ENCODE peak calls at places on chromosomes 16 and 17, in six cellular contexts. K is osteoblast, F is BJ, V is IMR-90, L is neural progenitor cell, H is cardiac muscle cell. S is an unnamed sample.

GRCh38 chr17:77503293-77503655 is 362.5 kb downstream of the SEC14L1 start:
- DNase-seq in K (peak; percentile 36), H (no peak), L (no peak), F (no peak), V (no peak), S (no peak)

GRCh38 chr16:11725457-11725856 is 17.2 kb downstream of the TXNDC11 start:
- DNase-seq in F (no peak), K (no peak), H (no peak), V (peak; percentile 45), L (no peak), S (no peak)

GRCh38 chr16:85306071-85306792 is 194.0 kb upstream of the CIBAR2 start:
- DNase-seq in H (peak; percentile 65), K (peak; percentile 99), V (peak; percentile 87), L (peak; percentile 54), F (peak; percentile 39), S (peak; percentile 13)

GRCh38 chr17:37741334-37742113 is 3.3 kb downstream of the HNF1B start:
- DNase-seq in L (no peak), V (no peak), F (no peak), H (no peak), K (no peak), S (no peak)

GRCh38 chr16:78122774-78123315 is 23.4 kb downstream of the WWOX start:
- DNase-seq in L (peak; percentile 32), K (peak; percentile 32), H (peak; percentile 54), F (no peak), V (peak; percentile 53), S (peak; percentile 48)

GRCh38 chr16:1290860-1291575 is 18.4 kb upstream of the UBE2I start:
- DNase-seq in F (no peak), H (no peak), K (peak; percentile 58), L (no peak), V (no peak), S (no peak)

GRCh38 chr16:27434141-27435051 is 32.4 kb downstream of the IL21R start:
- DNase-seq in K (no peak), F (no peak), L (no peak), V (no peak), H (no peak), S (no peak)

GRCh38 chr17:41518789-41519449 is at the start of gene KRT15:
- DNase-seq in L (no peak), H (no peak), K (peak; percentile 89), V (peak; percentile 28), F (no peak), S (no peak)

GRCh38 chr17:42475853-42476252 is 17.2 kb downstream of the ATP6V0A1 start:
- DNase-seq in H (no peak), F (no peak), L (no peak), V (no peak), K (no peak), S (no peak)

GRCh38 chr17:74210191-74211140 is 2.9 kb upstream of the TTYH2 start:
- DNase-seq in V (peak; percentile 58), F (no peak), K (peak; percentile 97), L (peak; percentile 67), H (peak; percentile 66), S (peak; percentile 84)

GRCh38 chr17:56536766-56537165 is 56.7 kb upstream of the NOG start:
- DNase-seq in F (no peak), K (no peak), H (no peak), L (no peak), V (no peak), S (no peak)

GRCh38 chr16:27339180-27339579 is 25.4 kb downstream of the IL4R start:
- DNase-seq in F (no peak), H (no peak), L (no peak), V (no peak), K (no peak), S (no peak)

GRCh38 chr16:89690392-89690901 is 4.0 kb downstream of the CDK10 start:
- DNase-seq in K (peak; percentile 65), V (no peak), H (no peak), F (no peak), L (no peak), S (no peak)

GRCh38 chr16:27568077-27568476 is 18.1 kb downstream of the KATNIP start:
- DNase-seq in K (no peak), L (no peak), H (no peak), V (no peak), F (no peak), S (no peak)

GRCh38 chr17:47621293-47622178 is 28.2 kb upstream of the KPNB1 start:
- DNase-seq in L (peak; percentile 30), F (peak; percentile 51), H (peak; percentile 37), K (peak; percentile 77), V (peak; percentile 91), S (no peak)

GRCh38 chr17:69489303-69489702 is 74.8 kb downstream of the MAP2K6 start:
- DNase-seq in F (no peak), V (no peak), H (no peak), K (no peak), L (no peak), S (no peak)

GRCh38 chr16:4580245-4580644 is 24.1 kb downstream of the C16orf96 start:
- DNase-seq in L (no peak), V (no peak), K (peak; percentile 71), H (no peak), F (no peak), S (no peak)

GRCh38 chr17:77353684-77354419 is 213.1 kb downstream of the SEC14L1 start:
- DNase-seq in V (peak; percentile 53), H (no peak), F (no peak), K (peak; percentile 57), L (no peak), S (no peak)

GRCh38 chr16:22262460-22262859 is 34.7 kb upstream of the POLR3E start:
- DNase-seq in F (no peak), K (peak; percentile 91), H (no peak), V (peak; percentile 45), L (no peak), S (no peak)

GRCh38 chr17:4409659-4410058 is 24.1 kb upstream of the SPNS3 start:
- DNase-seq in L (no peak), K (no peak), F (no peak), V (peak; percentile 18), H (no peak), S (no peak)

GRCh38 chr16:49021136-49021535 is 260.5 kb downstream of the CBLN1 start:
- DNase-seq in L (peak; percentile 25), F (peak; percentile 57), K (no peak), H (no peak), V (peak; percentile 7), S (no peak)

DNA sequence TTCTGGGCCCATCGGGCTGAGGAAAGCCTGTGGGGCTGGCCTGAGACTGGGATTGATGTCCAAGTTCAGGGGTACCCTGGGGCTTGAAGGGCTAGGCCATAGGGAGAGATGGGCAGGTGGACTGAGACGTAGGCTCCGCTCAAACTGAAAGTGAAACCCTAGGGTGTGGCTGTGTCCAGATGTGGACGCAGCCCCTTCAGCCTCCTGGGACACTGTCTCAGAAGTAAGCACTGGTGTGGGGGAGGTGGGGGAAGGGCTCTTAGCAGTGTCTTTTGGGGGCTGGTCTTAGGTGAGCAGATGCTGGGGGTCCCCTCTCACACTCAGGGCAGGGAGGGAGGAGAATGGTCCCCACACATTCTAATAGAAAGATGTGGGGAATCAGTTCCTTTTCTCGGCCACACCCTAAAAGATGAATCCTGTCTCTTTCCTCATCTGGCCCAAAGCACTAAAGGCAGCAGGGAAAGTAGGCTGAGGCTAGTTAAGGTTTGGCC is 5.5 kb downstream of the FMNL1 start:
- DNase-seq in L (no peak), F (no peak), V (no peak), H (no peak), K (peak; percentile 59), S (no peak)
- H3K4me3 ChIP-seq in L (no peak overlapping the region), F (no peak overlapping the region), V (no peak overlapping the region), H (no peak overlapping the region), K (no peak overlapping the region), S (no peak overlapping the region)

DNA sequence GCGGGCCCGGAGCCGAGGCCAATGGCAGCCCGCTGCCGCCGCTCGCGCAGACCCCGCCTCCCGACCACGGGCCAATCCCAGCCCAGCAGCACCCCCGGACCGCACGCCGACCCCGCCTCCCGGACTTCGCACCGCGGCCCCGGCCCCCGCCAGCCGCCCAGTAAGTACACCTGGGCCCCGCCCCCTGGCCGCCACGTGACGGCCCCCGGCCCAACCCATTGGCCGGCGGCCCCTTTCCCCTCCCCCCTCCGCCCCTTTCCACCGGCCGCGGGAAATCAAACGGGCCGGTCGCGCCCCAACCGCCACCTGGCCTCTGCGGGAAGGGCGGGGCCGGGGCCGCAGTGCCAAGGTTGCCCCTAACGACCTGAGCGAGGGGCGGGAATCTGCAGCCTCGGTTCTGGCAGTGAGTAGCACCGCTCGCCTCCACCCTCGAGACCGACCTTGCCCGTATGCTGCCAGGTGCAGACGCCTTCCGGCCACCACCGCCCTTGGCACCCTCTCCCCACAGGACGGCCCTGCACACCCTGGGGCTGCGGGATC is at the start of gene YBX2:
- DNase-seq in V (peak; percentile 7), L (peak; percentile 95), K (peak; percentile 95), F (no peak), H (peak; percentile 96), S (peak; percentile 95)
- H3K4me3 ChIP-seq in V (peak within 1 kb of the TSS; percentile 31), L (peak within 1 kb of the TSS; percentile 45), K (peak within 1 kb of the TSS; percentile 30), F (peak within 1 kb of the TSS; percentile 35), H (peak within 1 kb of the TSS; percentile 38), S (peak within 1 kb of the TSS; percentile 14)

GRCh38 chr17:17749921-17750320 is 68.7 kb downstream of the RAI1 start:
- DNase-seq in H (peak; percentile 76), L (peak; percentile 90), V (peak; percentile 43), K (peak; percentile 88), F (no peak), S (peak; percentile 72)
- H3K4me3 ChIP-seq in H (no peak overlapping the region), L (no peak overlapping the region), V (no peak overlapping the region), K (no peak overlapping the region), F (no peak overlapping the region), S (no peak overlapping the region)

GRCh38 chr16:73066927-73067670 is 19.2 kb upstream of the ZFHX3 start:
- DNase-seq in L (peak; percentile 44), K (peak; percentile 70), H (no peak), F (no peak), V (peak; percentile 75), S (no peak)
- H3K4me3 ChIP-seq in L (peak overlapping the region; percentile 42), K (no peak overlapping the region), H (no peak overlapping the region), F (no peak overlapping the region), V (no peak overlapping the region), S (no peak overlapping the region)

DNA sequence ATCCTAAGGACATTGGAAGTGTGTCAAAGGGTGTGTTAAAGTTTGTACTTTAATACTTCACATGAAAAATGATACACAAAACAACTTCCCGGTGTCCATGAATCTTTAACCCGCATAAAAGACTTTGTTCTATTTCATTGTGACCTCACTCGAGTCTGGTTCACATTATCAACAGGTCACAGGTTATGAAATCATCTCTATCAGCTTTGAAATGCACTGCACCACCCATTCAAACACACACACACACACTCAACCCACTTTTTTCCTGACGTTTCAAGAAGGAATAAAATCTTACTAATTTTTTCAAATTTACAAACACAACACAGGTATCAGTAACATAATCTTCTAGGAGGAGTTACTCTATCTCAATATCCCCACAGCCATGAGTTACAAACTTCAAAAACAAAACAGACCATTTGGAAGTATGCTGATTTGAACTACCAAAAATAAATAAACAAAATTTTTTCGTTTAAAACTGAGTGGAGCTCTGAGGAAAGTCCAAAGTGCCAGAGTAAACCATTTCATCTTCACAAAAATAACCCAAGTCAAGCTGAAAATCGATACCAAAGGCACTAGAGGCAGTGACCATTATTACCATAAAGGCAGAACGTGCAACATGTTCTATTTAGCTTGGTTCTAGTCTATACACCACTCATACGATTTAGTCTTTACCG is 2.7 kb downstream of the ACOX1 start:
- DNase-seq in F (no peak), H (no peak), V (peak; percentile 23), L (no peak), K (no peak), S (no peak)
- H3K4me3 ChIP-seq in F (no peak overlapping the region), H (no peak overlapping the region), V (no peak overlapping the region), L (no peak overlapping the region), K (peak overlapping the region; percentile 14), S (peak overlapping the region; percentile 7)

GRCh38 chr16:76277099-76278030 is at the start of gene CNTNAP4:
- DNase-seq in H (no peak), F (no peak), K (no peak), V (no peak), L (peak; percentile 69), S (no peak)
- H3K4me3 ChIP-seq in H (no peak within 1 kb of the TSS), F (no peak within 1 kb of the TSS), K (no peak within 1 kb of the TSS), V (no peak within 1 kb of the TSS), L (peak within 1 kb of the TSS; percentile 42), S (no peak within 1 kb of the TSS)